ENCODE peak calls at places on chromosomes 12 and 14, in four cellular contexts. G, U, L and V are unnamed samples.

GRCh38 chr14:82159624-82160023 is 626.0 kb upstream of the SEL1L start:
- DNase-seq in G (no peak), U (no peak), L (no peak), V (no peak)

GRCh38 chr12:78490841-78491240 is 373.7 kb upstream of the SYT1 start:
- DNase-seq in G (no peak), U (no peak), L (no peak), V (no peak)

GRCh38 chr12:851343-851742 is 98.2 kb downstream of the RAD52 start:
- DNase-seq in G (no peak), U (no peak), L (no peak), V (no peak)

GRCh38 chr14:74620497-74620921 is 8.5 kb upstream of the LTBP2 start:
- DNase-seq in G (peak; percentile 81), U (no peak), L (no peak), V (no peak)

GRCh38 chr14:104897286-104898194 is 27.1 kb upstream of the PLD4 start:
- DNase-seq in G (no peak), U (no peak), L (no peak), V (no peak)

GRCh38 chr14:23568600-23569310 is 1.2 kb upstream of the AP1G2 start:
- DNase-seq in G (no peak), U (no peak), L (peak; percentile 9), V (no peak)

GRCh38 chr14:69613312-69614073 is 2.1 kb downstream of the SUSD6 start:
- DNase-seq in G (no peak), U (no peak), L (no peak), V (no peak)

GRCh38 chr14:23537351-23538048 is 14.1 kb downstream of the ZFHX2 start:
- DNase-seq in G (no peak), U (no peak), L (no peak), V (no peak)

GRCh38 chr14:98708555-98708954 is 563.4 kb downstream of the BCL11B start:
- DNase-seq in G (no peak), U (no peak), L (no peak), V (no peak)

GRCh38 chr12:87185367-87185766 is 843.8 kb downstream of the C12orf50 start:
- DNase-seq in G (no peak), U (no peak), L (no peak), V (no peak)

GRCh38 chr12:11951209-11951608 is 119.5 kb upstream of the BCL2L14 start:
- DNase-seq in G (no peak), U (no peak), L (no peak), V (no peak)

GRCh38 chr14:68888025-68888850 is 90.9 kb downstream of the ACTN1 start:
- DNase-seq in G (no peak), U (no peak), L (no peak), V (peak; percentile 84)

GRCh38 chr14:58646479-58646878 is 8.7 kb downstream of the DACT1 start:
- DNase-seq in G (no peak), U (no peak), L (no peak), V (no peak)

GRCh38 chr14:92105845-92106094 is 612 bp downstream of the ATXN3 start:
- DNase-seq in G (no peak), U (peak; percentile 59), L (peak; percentile 55), V (peak; percentile 81)

GRCh38 chr12:107196681-107197080 is 103.3 kb upstream of the CRY1 start:
- DNase-seq in G (no peak), U (no peak), L (no peak), V (no peak)

GRCh38 chr14:39268393-39268792 is 34.7 kb downstream of the MIA2 start:
- DNase-seq in G (no peak), U (no peak), L (no peak), V (no peak)

GRCh38 chr14:87994974-87995373 is 2.0 kb upstream of the GALC start:
- DNase-seq in G (no peak), U (no peak), L (no peak), V (no peak)

GRCh38 chr12:101619026-101619827 is 24.5 kb downstream of the MYBPC1 start:
- DNase-seq in G (no peak), U (no peak), L (no peak), V (no peak)

GRCh38 chr12:46218509-46219095 is 50.2 kb downstream of the SLC38A1 start:
- DNase-seq in G (no peak), U (no peak), L (no peak), V (no peak)

GRCh38 chr12:116924558-116925453 is 14.1 kb downstream of the FBXW8 start:
- DNase-seq in G (peak; percentile 41), U (no peak), L (no peak), V (no peak)

GRCh38 chr12:111245701-111246476 is 123.0 kb downstream of the PHETA1 start:
- DNase-seq in G (no peak), U (no peak), L (no peak), V (no peak)

GRCh38 chr12:107610030-107610859 is 75.4 kb upstream of the PWP1 start:
- DNase-seq in G (no peak), U (peak; percentile 19), L (no peak), V (no peak)

GRCh38 chr12:50090391-50090790 is 5.2 kb downstream of the SMARCD1 start:
- DNase-seq in G (no peak), U (no peak), L (no peak), V (no peak)

GRCh38 chr12:126668538-126668937 is 1598.4 kb upstream of the TMEM132C start:
- DNase-seq in G (peak; percentile 49), U (no peak), L (no peak), V (no peak)

GRCh38 chr12:76449993-76450392 is 101.8 kb upstream of the BBS10 start:
- DNase-seq in G (no peak), U (no peak), L (no peak), V (no peak)

GRCh38 chr12:51730745-51731144 is 117.8 kb downstream of the FIGNL2 start:
- DNase-seq in G (no peak), U (no peak), L (no peak), V (no peak)

GRCh38 chr12:38744056-38744455 is 161.3 kb downstream of the CPNE8 start:
- DNase-seq in G (no peak), U (no peak), L (no peak), V (no peak)

GRCh38 chr12:49549735-49550710 is 11.2 kb downstream of the KCNH3 start:
- DNase-seq in G (no peak), U (no peak), L (no peak), V (no peak)

GRCh38 chr14:49920935-49921334 is 28.1 kb downstream of the ARF6 start:
- DNase-seq in G (no peak), U (no peak), L (no peak), V (no peak)

GRCh38 chr12:26823391-26823790 is 9.6 kb downstream of the ITPR2 start:
- DNase-seq in G (no peak), U (no peak), L (no peak), V (no peak)

GRCh38 chr12:115519359-115519758 is 758.1 kb downstream of the MED13L start:
- DNase-seq in G (no peak), U (no peak), L (no peak), V (no peak)

GRCh38 chr14:77498984-77499527 is 440 bp upstream of the ISM2 start:
- DNase-seq in G (no peak), U (no peak), L (no peak), V (no peak)

DNA sequence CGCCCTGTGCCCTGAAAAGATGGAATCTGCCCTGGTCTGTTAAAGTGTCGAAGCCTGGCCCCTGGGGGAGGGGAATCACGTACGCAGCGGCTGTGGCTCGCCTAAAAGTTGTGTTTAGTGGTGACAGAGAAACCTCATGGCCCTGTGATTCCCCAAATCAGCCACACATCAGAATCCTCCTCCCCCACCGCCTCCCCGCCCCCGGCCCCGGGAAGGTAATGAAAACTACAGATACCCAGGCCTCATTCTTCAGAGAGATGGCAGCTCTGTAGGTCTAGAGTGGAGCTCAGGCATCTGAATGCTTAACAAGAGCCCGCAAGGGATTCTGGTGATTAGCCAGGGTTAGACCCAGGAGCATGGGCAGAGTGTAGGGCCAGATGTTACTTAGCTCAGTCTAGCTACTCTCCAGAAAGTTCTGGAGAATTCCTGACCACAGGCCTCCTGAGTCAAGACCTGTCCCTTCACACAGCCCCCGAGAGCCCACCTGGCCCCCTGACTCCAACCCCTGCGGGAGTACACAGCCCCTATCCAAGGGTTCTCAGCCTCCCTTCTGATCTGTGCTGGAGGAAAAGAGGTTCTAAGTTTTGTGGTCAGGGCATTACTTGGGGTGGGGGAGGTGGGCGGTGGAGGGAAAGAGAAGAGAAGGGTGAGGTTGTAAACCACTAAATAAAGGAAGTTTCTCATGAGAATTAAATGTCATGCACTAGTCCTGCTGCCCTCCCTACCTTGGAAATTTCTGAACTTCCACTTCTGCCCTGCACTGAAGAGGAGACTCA is 114.8 kb downstream of the PLXNC1 start:
- DNase-seq in G (no peak), U (no peak), L (no peak), V (no peak)
- H3K4me3 ChIP-seq in G (peak overlapping the region; percentile 43), U (peak overlapping the region; percentile 64), L (peak overlapping the region; percentile 52), V (peak overlapping the region; percentile 56)

GRCh38 chr12:132827763-132828703 is 636 bp downstream of the GOLGA3 start:
- DNase-seq in G (no peak), U (peak; percentile 30), L (no peak), V (peak; percentile 25)
- H3K4me3 ChIP-seq in G (peak overlapping the region; percentile 97), U (peak overlapping the region; percentile 87), L (peak overlapping the region; percentile 81), V (peak overlapping the region; percentile 97)

GRCh38 chr14:97704316-97704715 is 907.1 kb downstream of the VRK1 start:
- DNase-seq in G (no peak), U (no peak), L (no peak), V (no peak)

GRCh38 chr14:97703006-97703760 is 906.0 kb downstream of the VRK1 start:
- DNase-seq in G (no peak), U (no peak), L (no peak), V (no peak)

GRCh38 chr14:97697772-97698171 is 900.6 kb downstream of the VRK1 start:
- DNase-seq in G (no peak), U (no peak), L (no peak), V (no peak)

GRCh38 chr14:97699026-97699425 is 901.8 kb downstream of the VRK1 start:
- DNase-seq in G (no peak), U (no peak), L (no peak), V (no peak)
- H3K4me3 ChIP-seq in G (no peak overlapping the region), U (no peak overlapping the region), L (no peak overlapping the region), V (no peak overlapping the region)

GRCh38 chr12:108947097-108947496 is 67.2 kb downstream of the DAO start:
- DNase-seq in G (no peak), U (no peak), L (no peak), V (no peak)

GRCh38 chr12:108955225-108955835 is 65.5 kb downstream of the SVOP start:
- DNase-seq in G (no peak), U (peak; percentile 26), L (no peak), V (no peak)

GRCh38 chr12:108948369-108948768 is 68.5 kb downstream of the DAO start:
- DNase-seq in G (no peak), U (no peak), L (no peak), V (no peak)

GRCh38 chr12:108949976-108950375 is 70.1 kb downstream of the DAO start:
- DNase-seq in G (no peak), U (no peak), L (no peak), V (no peak)

DNA sequence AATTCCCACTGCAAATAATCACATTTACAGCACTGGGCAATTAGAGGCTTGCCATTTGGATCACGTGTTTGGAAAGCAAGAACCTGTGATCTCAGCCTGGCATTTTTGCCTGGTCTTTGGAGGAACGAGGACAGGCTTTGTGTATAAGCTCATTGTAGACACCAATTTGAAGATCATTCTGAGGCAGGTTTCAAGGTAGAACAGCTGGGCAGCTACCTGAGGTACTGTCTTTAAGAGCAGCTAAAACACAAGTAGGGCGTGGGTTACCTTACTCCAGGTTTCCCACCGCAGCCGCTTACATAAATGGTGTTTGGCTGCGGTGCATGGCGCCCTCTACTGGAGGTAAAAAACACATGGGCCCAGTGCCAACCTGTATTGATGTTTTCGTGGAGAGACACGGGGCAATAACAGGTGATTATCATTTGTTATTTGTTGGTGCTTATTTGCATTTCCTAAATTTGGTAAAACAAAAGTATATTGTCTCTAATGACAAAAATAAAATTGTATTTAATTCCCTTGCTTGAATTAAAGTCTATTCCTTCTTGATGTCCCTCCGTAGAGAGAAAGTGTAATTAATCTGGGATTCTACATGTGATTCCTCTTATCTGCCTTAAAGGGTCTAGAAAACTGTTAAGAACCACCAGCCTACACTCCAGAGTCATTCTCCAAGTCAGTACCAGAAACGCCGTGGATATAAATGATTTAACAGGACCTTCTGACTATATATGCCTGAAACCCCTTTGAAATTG is 69.7 kb downstream of the SVOP start:
- DNase-seq in G (peak; percentile 15), U (peak; percentile 58), L (peak; percentile 72), V (peak; percentile 69)
- H3K4me3 ChIP-seq in G (no peak overlapping the region), U (no peak overlapping the region), L (no peak overlapping the region), V (no peak overlapping the region)